ENCODE peak calls at places on chromosomes 6 and 20, in eight cellular contexts. One of them, this sample, is unnamed. For H3K27me3, the result is how much of the 10 kb centered on the place peaks cover.

GRCh38 chr6:46949662-46950280 is 28.0 kb upstream of the ADGRF5 start:
- DNase-seq in effector memory CD4-positive, alpha-beta T cell: no peak
- DNase-seq in brain microvascular endothelial cell: no peak
- DNase-seq in BJ: no peak
- DNase-seq in mammary epithelial cell: no peak
- DNase-seq in mesendoderm: no peak
- DNase-seq in aorta: peak
- DNase-seq in adipocyte: no peak
- DNase-seq in this sample: peak

GRCh38 chr6:14290448-14291388 is 173.1 kb downstream of the CD83 start:
- DNase-seq in BJ: no peak
- DNase-seq in mammary epithelial cell: no peak
- DNase-seq in aorta: no peak
- DNase-seq in brain microvascular endothelial cell: no peak
- DNase-seq in adipocyte: no peak
- DNase-seq in mesendoderm: no peak
- DNase-seq in effector memory CD4-positive, alpha-beta T cell: no peak
- DNase-seq in this sample: no peak

GRCh38 chr6:1611322-1611571 is 1.5 kb downstream of the FOXC1 start:
- DNase-seq in mammary epithelial cell: peak
- DNase-seq in adipocyte: peak
- DNase-seq in BJ: no peak
- DNase-seq in effector memory CD4-positive, alpha-beta T cell: no peak
- DNase-seq in mesendoderm: no peak
- DNase-seq in aorta: no peak
- DNase-seq in brain microvascular endothelial cell: no peak
- DNase-seq in this sample: no peak

GRCh38 chr20:44566018-44566417 is 16.4 kb upstream of the PKIG start:
- DNase-seq in adipocyte: peak
- DNase-seq in brain microvascular endothelial cell: no peak
- DNase-seq in effector memory CD4-positive, alpha-beta T cell: no peak
- DNase-seq in aorta: no peak
- DNase-seq in mesendoderm: no peak
- DNase-seq in mammary epithelial cell: no peak
- DNase-seq in BJ: peak
- DNase-seq in this sample: no peak

GRCh38 chr6:107564223-107564855 is 74.4 kb downstream of the SOBP start:
- DNase-seq in mesendoderm: no peak
- DNase-seq in BJ: no peak
- DNase-seq in brain microvascular endothelial cell: no peak
- DNase-seq in mammary epithelial cell: no peak
- DNase-seq in effector memory CD4-positive, alpha-beta T cell: no peak
- DNase-seq in adipocyte: no peak
- DNase-seq in aorta: no peak
- DNase-seq in this sample: no peak

GRCh38 chr20:48791666-48792071 is 36.1 kb downstream of the PREX1 start:
- DNase-seq in mesendoderm: no peak
- DNase-seq in brain microvascular endothelial cell: no peak
- DNase-seq in BJ: peak
- DNase-seq in mammary epithelial cell: no peak
- DNase-seq in adipocyte: peak
- DNase-seq in aorta: peak
- DNase-seq in effector memory CD4-positive, alpha-beta T cell: no peak
- DNase-seq in this sample: peak

GRCh38 chr6:52647199-52647598 is 23.7 kb upstream of the TMEM14A start:
- DNase-seq in mesendoderm: no peak
- DNase-seq in effector memory CD4-positive, alpha-beta T cell: no peak
- DNase-seq in mammary epithelial cell: peak
- DNase-seq in aorta: no peak
- DNase-seq in brain microvascular endothelial cell: no peak
- DNase-seq in adipocyte: peak
- DNase-seq in BJ: no peak
- DNase-seq in this sample: no peak

GRCh38 chr6:14804444-14805210 is 441.2 kb upstream of the JARID2 start:
- DNase-seq in brain microvascular endothelial cell: peak
- DNase-seq in aorta: peak
- DNase-seq in adipocyte: peak
- DNase-seq in BJ: peak
- DNase-seq in mammary epithelial cell: peak
- DNase-seq in mesendoderm: no peak
- DNase-seq in effector memory CD4-positive, alpha-beta T cell: no peak
- DNase-seq in this sample: peak

GRCh38 chr20:38152175-38153010 is 12.7 kb downstream of the TGM2 start:
- DNase-seq in mammary epithelial cell: no peak
- DNase-seq in adipocyte: peak
- DNase-seq in brain microvascular endothelial cell: peak
- DNase-seq in aorta: peak
- DNase-seq in effector memory CD4-positive, alpha-beta T cell: no peak
- DNase-seq in BJ: no peak
- DNase-seq in mesendoderm: no peak
- DNase-seq in this sample: peak

GRCh38 chr20:20710847-20711315 is 1.6 kb downstream of the RALGAPA2 start:
- DNase-seq in aorta: no peak
- DNase-seq in effector memory CD4-positive, alpha-beta T cell: no peak
- DNase-seq in mammary epithelial cell: peak
- DNase-seq in mesendoderm: no peak
- DNase-seq in brain microvascular endothelial cell: no peak
- DNase-seq in adipocyte: no peak
- DNase-seq in BJ: no peak
- DNase-seq in this sample: no peak

GRCh38 chr20:63264002-63264401 is 8.6 kb upstream of the ARFGAP1 start:
- DNase-seq in adipocyte: no peak
- DNase-seq in mammary epithelial cell: no peak
- DNase-seq in effector memory CD4-positive, alpha-beta T cell: no peak
- DNase-seq in aorta: no peak
- DNase-seq in brain microvascular endothelial cell: no peak
- DNase-seq in BJ: no peak
- DNase-seq in mesendoderm: no peak
- DNase-seq in this sample: no peak

DNA sequence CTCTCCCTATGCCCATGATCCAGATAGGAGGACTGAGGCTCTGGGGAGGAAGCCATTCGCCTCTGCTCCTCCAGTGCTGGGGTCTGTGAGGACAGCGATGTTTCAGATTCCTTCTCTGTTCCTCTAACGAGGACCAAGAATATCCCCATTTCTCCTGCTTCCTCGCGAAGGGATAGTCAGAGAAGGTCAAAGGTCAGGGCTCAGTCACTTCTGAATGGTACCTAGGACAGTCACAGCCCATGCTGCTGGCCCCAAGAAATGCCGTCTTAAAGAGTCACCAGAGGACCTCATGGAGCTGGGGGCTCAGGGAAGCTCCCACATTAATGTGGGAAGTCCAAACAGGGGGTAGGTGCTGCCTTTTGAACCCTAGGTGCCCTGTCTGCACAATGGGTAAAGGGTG is 2.1 kb downstream of the FOXS1 start:
- DNase-seq in mesendoderm: no peak
- DNase-seq in effector memory CD4-positive, alpha-beta T cell: no peak
- DNase-seq in brain microvascular endothelial cell: no peak
- DNase-seq in aorta: no peak
- DNase-seq in mammary epithelial cell: no peak
- DNase-seq in BJ: no peak
- DNase-seq in adipocyte: no peak
- DNase-seq in this sample: peak
- H3K27me3 ChIP-seq in mesendoderm: under half
- H3K27me3 ChIP-seq in effector memory CD4-positive, alpha-beta T cell: under half
- H3K27me3 ChIP-seq in brain microvascular endothelial cell: under half
- H3K27me3 ChIP-seq in aorta: under half
- H3K27me3 ChIP-seq in mammary epithelial cell: under half
- H3K27me3 ChIP-seq in BJ: under half
- H3K27me3 ChIP-seq in adipocyte: under half
- H3K27me3 ChIP-seq in this sample: under half

GRCh38 chr20:8402798-8403197 is 270.7 kb downstream of the PLCB1 start:
- DNase-seq in BJ: no peak
- DNase-seq in adipocyte: no peak
- DNase-seq in mammary epithelial cell: no peak
- DNase-seq in effector memory CD4-positive, alpha-beta T cell: no peak
- DNase-seq in mesendoderm: no peak
- DNase-seq in aorta: no peak
- DNase-seq in brain microvascular endothelial cell: no peak
- DNase-seq in this sample: no peak

GRCh38 chr20:8398289-8399051 is 266.4 kb downstream of the PLCB1 start:
- DNase-seq in brain microvascular endothelial cell: no peak
- DNase-seq in effector memory CD4-positive, alpha-beta T cell: no peak
- DNase-seq in BJ: no peak
- DNase-seq in aorta: no peak
- DNase-seq in adipocyte: no peak
- DNase-seq in mammary epithelial cell: no peak
- DNase-seq in mesendoderm: peak
- DNase-seq in this sample: no peak

GRCh38 chr20:8400461-8400860 is 268.4 kb downstream of the PLCB1 start:
- DNase-seq in effector memory CD4-positive, alpha-beta T cell: no peak
- DNase-seq in BJ: no peak
- DNase-seq in aorta: no peak
- DNase-seq in mammary epithelial cell: no peak
- DNase-seq in brain microvascular endothelial cell: no peak
- DNase-seq in adipocyte: no peak
- DNase-seq in mesendoderm: no peak
- DNase-seq in this sample: no peak

GRCh38 chr20:8401491-8401890 is 269.4 kb downstream of the PLCB1 start:
- DNase-seq in mammary epithelial cell: no peak
- DNase-seq in BJ: no peak
- DNase-seq in effector memory CD4-positive, alpha-beta T cell: no peak
- DNase-seq in adipocyte: peak
- DNase-seq in mesendoderm: peak
- DNase-seq in aorta: no peak
- DNase-seq in brain microvascular endothelial cell: peak
- DNase-seq in this sample: no peak

GRCh38 chr20:8399963-8400362 is 267.9 kb downstream of the PLCB1 start:
- DNase-seq in mammary epithelial cell: no peak
- DNase-seq in aorta: no peak
- DNase-seq in brain microvascular endothelial cell: no peak
- DNase-seq in adipocyte: no peak
- DNase-seq in mesendoderm: no peak
- DNase-seq in BJ: no peak
- DNase-seq in effector memory CD4-positive, alpha-beta T cell: no peak
- DNase-seq in this sample: no peak
- H3K4me3 ChIP-seq in mammary epithelial cell: no peak
- H3K4me3 ChIP-seq in aorta: no peak
- H3K4me3 ChIP-seq in brain microvascular endothelial cell: no peak
- H3K4me3 ChIP-seq in adipocyte: no peak
- H3K4me3 ChIP-seq in mesendoderm: no peak
- H3K4me3 ChIP-seq in BJ: no peak
- H3K4me3 ChIP-seq in effector memory CD4-positive, alpha-beta T cell: no peak
- H3K4me3 ChIP-seq in this sample: no peak

GRCh38 chr20:60820149-60820548 is 431.9 kb upstream of the CDH4 start:
- DNase-seq in adipocyte: no peak
- DNase-seq in brain microvascular endothelial cell: no peak
- DNase-seq in aorta: no peak
- DNase-seq in mesendoderm: no peak
- DNase-seq in mammary epithelial cell: no peak
- DNase-seq in effector memory CD4-positive, alpha-beta T cell: no peak
- DNase-seq in BJ: no peak
- DNase-seq in this sample: no peak
- H3K27me3 ChIP-seq in adipocyte: under half
- H3K27me3 ChIP-seq in brain microvascular endothelial cell: under half
- H3K27me3 ChIP-seq in aorta: under half
- H3K27me3 ChIP-seq in mesendoderm: under half
- H3K27me3 ChIP-seq in mammary epithelial cell: under half
- H3K27me3 ChIP-seq in effector memory CD4-positive, alpha-beta T cell: under half
- H3K27me3 ChIP-seq in BJ: under half
- H3K27me3 ChIP-seq in this sample: under half

GRCh38 chr6:29941476-29941875 is 856 bp upstream of the HLA-A start:
- DNase-seq in effector memory CD4-positive, alpha-beta T cell: no peak
- DNase-seq in adipocyte: peak
- DNase-seq in BJ: no peak
- DNase-seq in mesendoderm: no peak
- DNase-seq in mammary epithelial cell: peak
- DNase-seq in aorta: no peak
- DNase-seq in brain microvascular endothelial cell: no peak
- DNase-seq in this sample: no peak

GRCh38 chr6:29943053-29943966 is 978 bp downstream of the HLA-A start:
- DNase-seq in adipocyte: peak
- DNase-seq in mesendoderm: no peak
- DNase-seq in brain microvascular endothelial cell: no peak
- DNase-seq in mammary epithelial cell: no peak
- DNase-seq in aorta: no peak
- DNase-seq in effector memory CD4-positive, alpha-beta T cell: no peak
- DNase-seq in BJ: no peak
- DNase-seq in this sample: no peak

GRCh38 chr6:29942275-29943052 is at the start of gene HLA-A:
- DNase-seq in effector memory CD4-positive, alpha-beta T cell: peak
- DNase-seq in aorta: peak
- DNase-seq in adipocyte: peak
- DNase-seq in brain microvascular endothelial cell: peak
- DNase-seq in mesendoderm: peak
- DNase-seq in mammary epithelial cell: peak
- DNase-seq in BJ: peak
- DNase-seq in this sample: peak

GRCh38 chr6:29941006-29941405 is 1.3 kb upstream of the HLA-A start:
- DNase-seq in effector memory CD4-positive, alpha-beta T cell: no peak
- DNase-seq in brain microvascular endothelial cell: no peak
- DNase-seq in mammary epithelial cell: peak
- DNase-seq in aorta: no peak
- DNase-seq in adipocyte: no peak
- DNase-seq in BJ: no peak
- DNase-seq in mesendoderm: no peak
- DNase-seq in this sample: no peak

DNA sequence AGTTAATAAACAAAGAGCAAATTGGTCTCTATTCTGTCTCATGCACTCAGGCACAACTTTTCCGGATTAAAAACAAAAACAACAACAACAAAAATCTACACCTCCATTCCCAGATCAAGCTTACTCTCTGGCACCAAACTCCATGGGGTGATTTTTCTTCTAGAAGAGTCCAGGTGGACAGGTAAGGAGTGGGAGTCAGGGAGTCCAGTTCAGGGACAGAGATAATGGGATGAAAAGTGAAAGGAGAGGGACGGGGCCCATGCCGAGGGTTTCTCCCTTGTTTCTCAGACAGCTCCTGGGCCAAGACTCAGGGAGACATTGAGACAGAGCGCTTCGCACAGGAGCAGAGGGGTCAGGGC is 437 bp upstream of the HLA-A start:
- DNase-seq in mammary epithelial cell: no peak
- DNase-seq in BJ: no peak
- DNase-seq in aorta: no peak
- DNase-seq in adipocyte: no peak
- DNase-seq in brain microvascular endothelial cell: no peak
- DNase-seq in effector memory CD4-positive, alpha-beta T cell: no peak
- DNase-seq in mesendoderm: no peak
- DNase-seq in this sample: no peak
- H3K4me3 ChIP-seq in mammary epithelial cell: peak
- H3K4me3 ChIP-seq in BJ: peak
- H3K4me3 ChIP-seq in aorta: peak
- H3K4me3 ChIP-seq in adipocyte: peak
- H3K4me3 ChIP-seq in brain microvascular endothelial cell: peak
- H3K4me3 ChIP-seq in effector memory CD4-positive, alpha-beta T cell: peak
- H3K4me3 ChIP-seq in mesendoderm: no peak
- H3K4me3 ChIP-seq in this sample: peak

This sample was measured in right cardiac atrium.